ENCODE peak calls at places on chromosomes 1 and 21, in ten cellular contexts. One of them, this sample, is unnamed.

GRCh38 chr1:67479146-67479891 is 49.1 kb upstream of the SERBP1 start:
- DNase-seq in foreskin fibroblast: peak; percentile 24
- DNase-seq in GM06990: no peak
- DNase-seq in brain microvascular endothelial cell: no peak
- DNase-seq in lower lobe of right lung: no peak
- DNase-seq in coronary artery: no peak
- DNase-seq in fibroblast of lung: peak; percentile 53
- DNase-seq in prostate gland: peak; percentile 62
- DNase-seq in astrocyte of the spinal cord: peak; percentile 41
- DNase-seq in lung: no peak
- DNase-seq in this sample: peak; percentile 46

GRCh38 chr1:7400566-7400965 is 370.5 kb upstream of the VAMP3 start:
- DNase-seq in lung: peak; percentile 4
- DNase-seq in prostate gland: peak; percentile 0
- DNase-seq in foreskin fibroblast: no peak
- DNase-seq in astrocyte of the spinal cord: no peak
- DNase-seq in brain microvascular endothelial cell: no peak
- DNase-seq in lower lobe of right lung: no peak
- DNase-seq in coronary artery: no peak
- DNase-seq in GM06990: no peak
- DNase-seq in fibroblast of lung: no peak
- DNase-seq in this sample: no peak

GRCh38 chr21:37071561-37072238 is 1.2 kb downstream of the PIGP start:
- DNase-seq in brain microvascular endothelial cell: peak; percentile 45
- DNase-seq in lower lobe of right lung: peak; percentile 73
- DNase-seq in GM06990: peak; percentile 33
- DNase-seq in fibroblast of lung: peak; percentile 77
- DNase-seq in lung: peak; percentile 57
- DNase-seq in prostate gland: peak; percentile 33
- DNase-seq in foreskin fibroblast: peak; percentile 88
- DNase-seq in coronary artery: peak; percentile 87
- DNase-seq in astrocyte of the spinal cord: peak; percentile 64
- DNase-seq in this sample: peak; percentile 84

GRCh38 chr1:245679796-245680195 is 525.0 kb downstream of the KIF26B start:
- DNase-seq in prostate gland: no peak
- DNase-seq in coronary artery: no peak
- DNase-seq in GM06990: no peak
- DNase-seq in lower lobe of right lung: no peak
- DNase-seq in lung: no peak
- DNase-seq in brain microvascular endothelial cell: no peak
- DNase-seq in foreskin fibroblast: no peak
- DNase-seq in astrocyte of the spinal cord: no peak
- DNase-seq in fibroblast of lung: no peak
- DNase-seq in this sample: no peak

GRCh38 chr1:210250998-210251679 is 18.5 kb downstream of the SERTAD4 start:
- DNase-seq in foreskin fibroblast: peak; percentile 75
- DNase-seq in astrocyte of the spinal cord: peak; percentile 79
- DNase-seq in prostate gland: peak; percentile 62
- DNase-seq in brain microvascular endothelial cell: no peak
- DNase-seq in fibroblast of lung: peak; percentile 71
- DNase-seq in lung: peak; percentile 49
- DNase-seq in coronary artery: no peak
- DNase-seq in lower lobe of right lung: peak; percentile 62
- DNase-seq in GM06990: no peak
- DNase-seq in this sample: no peak

GRCh38 chr1:228753933-228754332 is 18.7 kb downstream of the RHOU start:
- DNase-seq in foreskin fibroblast: peak; percentile 24
- DNase-seq in lung: no peak
- DNase-seq in prostate gland: no peak
- DNase-seq in GM06990: no peak
- DNase-seq in brain microvascular endothelial cell: no peak
- DNase-seq in astrocyte of the spinal cord: no peak
- DNase-seq in lower lobe of right lung: no peak
- DNase-seq in coronary artery: no peak
- DNase-seq in fibroblast of lung: no peak
- DNase-seq in this sample: peak; percentile 48

GRCh38 chr1:26358411-26359384 is 4.8 kb upstream of the CRYBG2 start:
- DNase-seq in lower lobe of right lung: no peak
- DNase-seq in brain microvascular endothelial cell: no peak
- DNase-seq in fibroblast of lung: no peak
- DNase-seq in foreskin fibroblast: no peak
- DNase-seq in coronary artery: no peak
- DNase-seq in prostate gland: no peak
- DNase-seq in astrocyte of the spinal cord: no peak
- DNase-seq in GM06990: no peak
- DNase-seq in lung: no peak
- DNase-seq in this sample: no peak

GRCh38 chr21:20649231-20649630 is 349.0 kb upstream of the NCAM2 start:
- DNase-seq in fibroblast of lung: no peak
- DNase-seq in lung: no peak
- DNase-seq in lower lobe of right lung: no peak
- DNase-seq in brain microvascular endothelial cell: no peak
- DNase-seq in foreskin fibroblast: no peak
- DNase-seq in GM06990: no peak
- DNase-seq in astrocyte of the spinal cord: no peak
- DNase-seq in coronary artery: no peak
- DNase-seq in prostate gland: no peak
- DNase-seq in this sample: no peak

GRCh38 chr1:73980324-73981040 is 217.5 kb downstream of the LRRIQ3 start:
- DNase-seq in brain microvascular endothelial cell: no peak
- DNase-seq in astrocyte of the spinal cord: no peak
- DNase-seq in fibroblast of lung: peak; percentile 30
- DNase-seq in coronary artery: no peak
- DNase-seq in GM06990: no peak
- DNase-seq in foreskin fibroblast: no peak
- DNase-seq in lung: no peak
- DNase-seq in prostate gland: no peak
- DNase-seq in lower lobe of right lung: no peak
- DNase-seq in this sample: peak; percentile 13

GRCh38 chr21:41171210-41171609 is 3.2 kb downstream of the BACE2 start:
- DNase-seq in brain microvascular endothelial cell: no peak
- DNase-seq in prostate gland: peak; percentile 84
- DNase-seq in coronary artery: no peak
- DNase-seq in fibroblast of lung: peak; percentile 72
- DNase-seq in lower lobe of right lung: peak; percentile 67
- DNase-seq in astrocyte of the spinal cord: peak; percentile 53
- DNase-seq in lung: peak; percentile 63
- DNase-seq in GM06990: no peak
- DNase-seq in foreskin fibroblast: no peak
- DNase-seq in this sample: peak; percentile 61

DNA sequence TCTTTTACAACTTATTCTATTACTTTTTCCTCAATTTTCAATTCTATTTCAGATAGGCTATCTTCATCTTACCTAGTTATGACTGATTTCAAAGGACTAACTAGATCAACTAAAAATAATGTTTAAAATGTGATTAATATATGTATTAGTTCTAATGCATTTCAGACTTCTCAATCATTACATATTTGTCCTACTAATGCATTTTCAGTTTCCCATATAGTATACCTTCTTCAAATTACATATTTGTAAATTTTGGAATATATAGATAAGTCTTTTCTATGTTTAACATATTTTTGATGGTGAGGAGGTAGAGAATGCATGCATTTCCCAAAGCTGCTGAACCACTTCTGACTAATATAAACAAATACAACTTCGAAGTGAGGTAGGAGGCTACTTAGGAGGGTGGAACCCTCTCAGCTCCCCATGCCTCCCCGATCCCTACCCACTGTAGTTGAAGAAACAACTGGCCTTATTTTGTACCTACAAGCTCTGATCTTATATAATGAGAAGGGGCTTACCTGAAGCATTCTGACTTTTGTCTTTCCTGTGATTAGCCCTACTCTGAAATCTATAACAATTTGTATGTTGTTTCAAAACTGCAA is 1.7 kb downstream of the TRMT1L start:
- DNase-seq in brain microvascular endothelial cell: no peak
- DNase-seq in astrocyte of the spinal cord: peak; percentile 22
- DNase-seq in fibroblast of lung: peak; percentile 30
- DNase-seq in GM06990: no peak
- DNase-seq in coronary artery: no peak
- DNase-seq in lung: no peak
- DNase-seq in lower lobe of right lung: no peak
- DNase-seq in foreskin fibroblast: peak; percentile 51
- DNase-seq in prostate gland: no peak
- DNase-seq in this sample: peak; percentile 26
- H3K4me3 ChIP-seq in brain microvascular endothelial cell: no peak overlapping the region
- H3K4me3 ChIP-seq in astrocyte of the spinal cord: peak overlapping the region; percentile 8
- H3K4me3 ChIP-seq in fibroblast of lung: peak overlapping the region; percentile 90
- H3K4me3 ChIP-seq in GM06990: peak overlapping the region; percentile 91
- H3K4me3 ChIP-seq in coronary artery: peak overlapping the region; percentile 85
- H3K4me3 ChIP-seq in lung: no peak overlapping the region
- H3K4me3 ChIP-seq in lower lobe of right lung: peak overlapping the region; percentile 87
- H3K4me3 ChIP-seq in foreskin fibroblast: peak overlapping the region; percentile 98
- H3K4me3 ChIP-seq in prostate gland: no peak overlapping the region
- H3K4me3 ChIP-seq in this sample: peak overlapping the region; percentile 87

GRCh38 chr21:45408271-45408791 is 3.4 kb downstream of the COL18A1 start:
- DNase-seq in fibroblast of lung: no peak
- DNase-seq in coronary artery: no peak
- DNase-seq in brain microvascular endothelial cell: no peak
- DNase-seq in foreskin fibroblast: no peak
- DNase-seq in lower lobe of right lung: peak; percentile 39
- DNase-seq in prostate gland: no peak
- DNase-seq in lung: no peak
- DNase-seq in GM06990: no peak
- DNase-seq in astrocyte of the spinal cord: no peak
- DNase-seq in this sample: no peak

GRCh38 chr21:45406801-45407628 is 2.0 kb downstream of the COL18A1 start:
- DNase-seq in prostate gland: no peak
- DNase-seq in fibroblast of lung: no peak
- DNase-seq in astrocyte of the spinal cord: peak; percentile 46
- DNase-seq in coronary artery: no peak
- DNase-seq in GM06990: no peak
- DNase-seq in brain microvascular endothelial cell: no peak
- DNase-seq in lower lobe of right lung: peak; percentile 43
- DNase-seq in foreskin fibroblast: no peak
- DNase-seq in lung: no peak
- DNase-seq in this sample: no peak

GRCh38 chr21:45405819-45406762 is 1.1 kb downstream of the COL18A1 start:
- DNase-seq in coronary artery: no peak
- DNase-seq in GM06990: no peak
- DNase-seq in astrocyte of the spinal cord: peak; percentile 50
- DNase-seq in lung: no peak
- DNase-seq in prostate gland: no peak
- DNase-seq in brain microvascular endothelial cell: no peak
- DNase-seq in fibroblast of lung: peak; percentile 68
- DNase-seq in foreskin fibroblast: peak; percentile 46
- DNase-seq in lower lobe of right lung: peak; percentile 28
- DNase-seq in this sample: peak; percentile 11

GRCh38 chr21:45408811-45409261 is 3.9 kb downstream of the COL18A1 start:
- DNase-seq in prostate gland: no peak
- DNase-seq in brain microvascular endothelial cell: no peak
- DNase-seq in GM06990: no peak
- DNase-seq in foreskin fibroblast: no peak
- DNase-seq in lung: no peak
- DNase-seq in lower lobe of right lung: peak; percentile 22
- DNase-seq in coronary artery: no peak
- DNase-seq in astrocyte of the spinal cord: no peak
- DNase-seq in fibroblast of lung: no peak
- DNase-seq in this sample: no peak

DNA sequence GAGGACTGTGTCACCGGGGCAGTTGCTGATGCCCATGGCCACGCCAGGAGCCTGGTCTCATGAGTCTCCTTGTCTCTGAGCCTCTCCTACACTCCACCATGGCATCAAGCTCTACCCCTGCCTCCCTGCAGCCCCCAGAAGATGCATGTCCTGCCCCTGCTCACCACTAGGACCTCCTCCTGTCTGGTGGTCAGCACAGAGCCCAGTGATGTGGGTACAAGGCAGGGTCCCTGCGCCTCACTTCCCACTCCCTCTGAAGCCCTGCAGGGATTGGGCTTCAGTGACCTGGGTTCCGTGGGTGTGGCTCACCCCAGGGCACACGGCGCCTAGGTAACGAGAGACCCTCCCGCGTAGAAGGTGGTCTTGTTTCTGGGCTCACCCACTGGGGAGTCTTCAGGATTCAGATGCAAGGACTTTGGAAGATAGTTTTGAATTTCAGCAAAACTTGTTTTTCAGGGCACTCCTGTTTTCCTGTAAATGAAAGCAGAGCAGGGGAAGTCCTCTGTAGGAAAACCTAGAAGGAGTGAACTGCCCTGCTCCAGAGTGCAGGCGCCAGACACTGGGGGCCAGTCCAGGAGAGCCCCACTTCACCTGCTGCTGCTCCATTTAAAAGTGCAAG is 2.8 kb downstream of the COL18A1 start:
- DNase-seq in brain microvascular endothelial cell: no peak
- DNase-seq in GM06990: no peak
- DNase-seq in astrocyte of the spinal cord: no peak
- DNase-seq in lung: no peak
- DNase-seq in prostate gland: no peak
- DNase-seq in fibroblast of lung: no peak
- DNase-seq in lower lobe of right lung: no peak
- DNase-seq in foreskin fibroblast: no peak
- DNase-seq in coronary artery: no peak
- DNase-seq in this sample: no peak
- TF ChIP-seq CTCF in brain microvascular endothelial cell: peak; percentile 57
- TF ChIP-seq CTCF in GM06990: no peak
- TF ChIP-seq CTCF in astrocyte of the spinal cord: no peak
- TF ChIP-seq CTCF in lung: no peak
- TF ChIP-seq CTCF in prostate gland: no peak
- TF ChIP-seq CTCF in fibroblast of lung: peak; percentile 16
- TF ChIP-seq CTCF in lower lobe of right lung: no peak
- TF ChIP-seq CTCF in foreskin fibroblast: no peak
- TF ChIP-seq CTCF in coronary artery: no peak
- TF ChIP-seq CTCF in this sample: no peak

GRCh38 chr1:118986839-118987430 is 1.2 kb downstream of the TBX15 start:
- DNase-seq in coronary artery: no peak
- DNase-seq in GM06990: no peak
- DNase-seq in astrocyte of the spinal cord: no peak
- DNase-seq in foreskin fibroblast: peak; percentile 72
- DNase-seq in lung: no peak
- DNase-seq in lower lobe of right lung: no peak
- DNase-seq in prostate gland: no peak
- DNase-seq in brain microvascular endothelial cell: no peak
- DNase-seq in fibroblast of lung: no peak
- DNase-seq in this sample: no peak
- H3K4me3 ChIP-seq in coronary artery: peak overlapping the region; percentile 73
- H3K4me3 ChIP-seq in GM06990: no peak overlapping the region
- H3K4me3 ChIP-seq in astrocyte of the spinal cord: peak overlapping the region; percentile 62
- H3K4me3 ChIP-seq in foreskin fibroblast: peak overlapping the region; percentile 74
- H3K4me3 ChIP-seq in lung: peak overlapping the region; percentile 9
- H3K4me3 ChIP-seq in lower lobe of right lung: peak overlapping the region; percentile 45
- H3K4me3 ChIP-seq in prostate gland: no peak overlapping the region
- H3K4me3 ChIP-seq in brain microvascular endothelial cell: peak overlapping the region; percentile 64
- H3K4me3 ChIP-seq in fibroblast of lung: no peak overlapping the region
- H3K4me3 ChIP-seq in this sample: peak overlapping the region; percentile 55

GRCh38 chr1:82598816-82599215 is 798.1 kb downstream of the ADGRL2 start:
- DNase-seq in GM06990: no peak
- DNase-seq in lung: no peak
- DNase-seq in brain microvascular endothelial cell: no peak
- DNase-seq in prostate gland: no peak
- DNase-seq in fibroblast of lung: no peak
- DNase-seq in astrocyte of the spinal cord: no peak
- DNase-seq in lower lobe of right lung: no peak
- DNase-seq in coronary artery: no peak
- DNase-seq in foreskin fibroblast: no peak
- DNase-seq in this sample: no peak

GRCh38 chr1:82600314-82600713 is 799.6 kb downstream of the ADGRL2 start:
- DNase-seq in coronary artery: no peak
- DNase-seq in astrocyte of the spinal cord: no peak
- DNase-seq in GM06990: no peak
- DNase-seq in foreskin fibroblast: no peak
- DNase-seq in prostate gland: no peak
- DNase-seq in fibroblast of lung: no peak
- DNase-seq in brain microvascular endothelial cell: no peak
- DNase-seq in lung: no peak
- DNase-seq in lower lobe of right lung: no peak
- DNase-seq in this sample: no peak

GRCh38 chr1:82604524-82604923 is 803.8 kb downstream of the ADGRL2 start:
- DNase-seq in coronary artery: no peak
- DNase-seq in GM06990: no peak
- DNase-seq in prostate gland: no peak
- DNase-seq in lower lobe of right lung: no peak
- DNase-seq in brain microvascular endothelial cell: no peak
- DNase-seq in foreskin fibroblast: no peak
- DNase-seq in fibroblast of lung: no peak
- DNase-seq in lung: no peak
- DNase-seq in astrocyte of the spinal cord: no peak
- DNase-seq in this sample: peak; percentile 2
- TF ChIP-seq CTCF in coronary artery: no peak
- TF ChIP-seq CTCF in GM06990: no peak
- TF ChIP-seq CTCF in prostate gland: no peak
- TF ChIP-seq CTCF in lower lobe of right lung: no peak
- TF ChIP-seq CTCF in brain microvascular endothelial cell: peak; percentile 16
- TF ChIP-seq CTCF in foreskin fibroblast: no peak
- TF ChIP-seq CTCF in fibroblast of lung: no peak
- TF ChIP-seq CTCF in lung: no peak
- TF ChIP-seq CTCF in astrocyte of the spinal cord: peak; percentile 27
- TF ChIP-seq CTCF in this sample: peak; percentile 33